ENCODE peak calls at places on chromosomes 3 and 15, in six cellular contexts. T is RWPE1, X is progenitor cell of endocrine pancreas, B is WTC11, C is neural crest cell, K is uterus. Z is an unnamed sample.

GRCh38 chr3:61562810-61563613 is 1.6 kb downstream of the PTPRG start:
- DNase-seq in T (peak), X (peak), B (peak), C (peak), K (peak), Z (no peak)

GRCh38 chr3:58236527-58237237 is 910 bp upstream of the ABHD6 start:
- DNase-seq in T (no peak), X (no peak), B (peak), C (no peak), K (no peak), Z (no peak)

GRCh38 chr3:173865900-173866498 is 468.5 kb downstream of the NLGN1 start:
- DNase-seq in T (no peak), X (no peak), B (peak), C (no peak), K (no peak), Z (no peak)

GRCh38 chr15:57205999-57206398 is 170.3 kb upstream of the CGNL1 start:
- DNase-seq in T (no peak), X (no peak), B (no peak), C (no peak), K (no peak), Z (no peak)

GRCh38 chr3:192571197-192571791 is 156.0 kb downstream of the FGF12 start:
- DNase-seq in T (peak), X (no peak), B (no peak), C (no peak), K (peak), Z (no peak)

GRCh38 chr3:39362177-39362576 is 21.0 kb upstream of the SLC25A38 start:
- DNase-seq in T (no peak), X (no peak), B (no peak), C (no peak), K (no peak), Z (no peak)

GRCh38 chr15:66523926-66524325 is 18.8 kb downstream of the ZWILCH start:
- DNase-seq in T (no peak), X (no peak), B (no peak), C (no peak), K (no peak), Z (no peak)

GRCh38 chr15:63826513-63826912 is 7.2 kb downstream of the HERC1 start:
- DNase-seq in T (no peak), X (no peak), B (no peak), C (no peak), K (no peak), Z (no peak)

GRCh38 chr15:66912441-66912840 is 153.0 kb upstream of the SMAD3 start:
- DNase-seq in T (no peak), X (no peak), B (no peak), C (no peak), K (no peak), Z (no peak)

GRCh38 chr3:176690470-176690869 is 506.8 kb downstream of the TBL1XR1 start:
- DNase-seq in T (no peak), X (no peak), B (no peak), C (no peak), K (no peak), Z (no peak)

GRCh38 chr3:40588406-40588805 is 63.6 kb downstream of the ZNF621 start:
- DNase-seq in T (peak), X (no peak), B (peak), C (no peak), K (no peak), Z (no peak)

GRCh38 chr15:76866716-76867321 is 38.3 kb downstream of the SCAPER start:
- DNase-seq in T (peak), X (no peak), B (no peak), C (peak), K (no peak), Z (no peak)

GRCh38 chr15:89463113-89463512 is 33.3 kb downstream of the RHCG start:
- DNase-seq in T (no peak), X (no peak), B (no peak), C (no peak), K (no peak), Z (no peak)

GRCh38 chr15:79339588-79340314 is 28.8 kb downstream of the TMED3 start:
- DNase-seq in T (peak), X (no peak), B (no peak), C (no peak), K (no peak), Z (no peak)

GRCh38 chr3:189361103-189361835 is 189.5 kb downstream of the TPRG1 start:
- DNase-seq in T (no peak), X (no peak), B (no peak), C (no peak), K (no peak), Z (no peak)

GRCh38 chr3:13671536-13672233 is 122.8 kb downstream of the FBLN2 start:
- DNase-seq in T (no peak), X (no peak), B (no peak), C (no peak), K (no peak), Z (no peak)

GRCh38 chr3:98994128-98994762 is 92.8 kb upstream of the DCBLD2 start:
- DNase-seq in T (peak), X (no peak), B (no peak), C (no peak), K (no peak), Z (no peak)

GRCh38 chr3:129657261-129658046 is 51.0 kb upstream of the PLXND1 start:
- DNase-seq in T (no peak), X (no peak), B (no peak), C (no peak), K (no peak), Z (no peak)

GRCh38 chr15:38029741-38030140 is 95.3 kb downstream of the TMCO5A start:
- DNase-seq in T (no peak), X (no peak), B (no peak), C (no peak), K (no peak), Z (no peak)

GRCh38 chr3:195114026-195114425 is 156.9 kb downstream of the XXYLT1 start:
- DNase-seq in T (no peak), X (no peak), B (no peak), C (no peak), K (no peak), Z (no peak)

GRCh38 chr3:125072310-125072709 is 16.5 kb upstream of the HEG1 start:
- DNase-seq in T (no peak), X (no peak), B (no peak), C (no peak), K (no peak), Z (no peak)

GRCh38 chr3:196992461-196993065 is 23.9 kb upstream of the PIGZ start:
- DNase-seq in T (no peak), X (no peak), B (no peak), C (no peak), K (no peak), Z (no peak)

GRCh38 chr15:98604983-98605382 is 43.4 kb upstream of the IGF1R start:
- DNase-seq in T (no peak), X (no peak), B (no peak), C (no peak), K (no peak), Z (no peak)

GRCh38 chr3:104564045-104564643 is 802.6 kb upstream of the ALCAM start:
- DNase-seq in T (no peak), X (no peak), B (peak), C (peak), K (no peak), Z (no peak)

GRCh38 chr15:59958288-59958687 is 45.8 kb upstream of the FOXB1 start:
- DNase-seq in T (no peak), X (no peak), B (no peak), C (no peak), K (no peak), Z (no peak)

GRCh38 chr15:59522988-59523461 is 85.0 kb downstream of the FAM81A start:
- DNase-seq in T (no peak), X (no peak), B (no peak), C (no peak), K (no peak), Z (no peak)

GRCh38 chr15:88375234-88375926 is 91.8 kb downstream of the MRPL46 start:
- DNase-seq in T (peak), X (no peak), B (no peak), C (no peak), K (peak), Z (no peak)

GRCh38 chr3:33798113-33798417 is 365 bp upstream of the PDCD6IP start:
- DNase-seq in T (no peak), X (no peak), B (no peak), C (no peak), K (no peak), Z (no peak)

GRCh38 chr3:196778755-196779154 is 39.1 kb downstream of the PAK2 start:
- DNase-seq in T (no peak), X (no peak), B (no peak), C (no peak), K (no peak), Z (no peak)

GRCh38 chr3:13301295-13301987 is 118.7 kb downstream of the NUP210 start:
- DNase-seq in T (peak), X (no peak), B (peak), C (no peak), K (no peak), Z (no peak)

GRCh38 chr3:39142067-39142466 is 11.3 kb downstream of the CSRNP1 start:
- DNase-seq in T (no peak), X (no peak), B (no peak), C (no peak), K (no peak), Z (no peak)

GRCh38 chr3:5006755-5007202 is 27.5 kb downstream of the BHLHE40 start:
- DNase-seq in T (no peak), X (no peak), B (no peak), C (no peak), K (no peak), Z (no peak)

GRCh38 chr3:47376393-47376792 is 4.4 kb upstream of the PTPN23 start:
- DNase-seq in T (no peak), X (no peak), B (no peak), C (no peak), K (no peak), Z (no peak)

GRCh38 chr15:63367390-63367789 is 14.3 kb downstream of the CA12 start:
- DNase-seq in T (no peak), X (no peak), B (no peak), C (no peak), K (no peak), Z (no peak)

GRCh38 chr15:34795267-34796081 is at the start of gene ACTC1:
- DNase-seq in T (peak), X (peak), B (peak), C (peak), K (peak), Z (no peak)

GRCh38 chr3:33664195-33664594 is 53.9 kb downstream of the CLASP2 start:
- DNase-seq in T (peak), X (no peak), B (no peak), C (no peak), K (no peak), Z (no peak)

GRCh38 chr15:97174886-97175540 is 785.5 kb upstream of the ARRDC4 start:
- DNase-seq in T (no peak), X (no peak), B (no peak), C (no peak), K (no peak), Z (no peak)

GRCh38 chr3:11455977-11456376 is 183.8 kb downstream of the ATG7 start:
- DNase-seq in T (no peak), X (no peak), B (no peak), C (no peak), K (no peak), Z (no peak)

GRCh38 chr3:58998476-58999117 is 51.2 kb downstream of the CFAP20DC start:
- DNase-seq in T (peak), X (no peak), B (no peak), C (no peak), K (no peak), Z (no peak)

GRCh38 chr3:112088944-112089343 is 2.8 kb downstream of the C3orf52 start:
- DNase-seq in T (no peak), X (no peak), B (no peak), C (no peak), K (no peak), Z (no peak)

GRCh38 chr3:112086857-112087524 is 802 bp downstream of the C3orf52 start:
- DNase-seq in T (peak), X (no peak), B (no peak), C (no peak), K (no peak), Z (no peak)

GRCh38 chr3:112084980-112085697 is 1.1 kb upstream of the C3orf52 start:
- DNase-seq in T (peak), X (no peak), B (no peak), C (no peak), K (no peak), Z (no peak)

GRCh38 chr3:112087746-112088145 is 1.6 kb downstream of the C3orf52 start:
- DNase-seq in T (no peak), X (no peak), B (no peak), C (no peak), K (no peak), Z (no peak)

GRCh38 chr3:112086018-112086854 is at the start of gene C3orf52:
- DNase-seq in T (peak), X (peak), B (peak), C (peak), K (peak), Z (peak)
- TF ChIP-seq CTCF in T (no peak), X (peak), B (no peak), C (peak), K (no peak), Z (no peak)

DNA sequence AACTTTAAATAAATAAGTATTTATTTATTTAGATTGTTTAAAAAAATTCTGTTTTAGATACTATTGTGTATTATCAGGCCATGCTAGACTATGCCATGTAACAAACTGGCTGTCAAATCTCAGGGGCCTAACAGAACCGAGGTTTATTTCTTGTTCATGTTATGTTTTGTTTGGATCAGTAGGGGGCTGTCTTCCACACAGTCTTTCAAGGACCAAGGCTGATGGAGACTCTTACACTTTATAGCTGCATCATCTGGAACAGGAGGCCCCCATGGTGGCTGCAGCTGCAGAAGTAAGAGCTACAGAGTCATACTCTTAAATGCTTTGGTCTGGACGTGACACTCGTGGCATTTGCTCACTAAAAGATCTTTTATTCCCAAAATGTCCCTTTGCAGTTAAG is 33.0 kb upstream of the ARL14 start:
- DNase-seq in T (no peak), X (no peak), B (no peak), C (no peak), K (no peak), Z (no peak)
- TF ChIP-seq CTCF in T (no peak), X (peak), B (no peak), C (peak), K (no peak), Z (no peak)

GRCh38 chr15:73127302-73127936 is 75.2 kb downstream of the NEO1 start:
- DNase-seq in T (peak), X (no peak), B (peak), C (peak), K (no peak), Z (no peak)
- TF ChIP-seq CTCF in T (peak), X (peak), B (peak), C (peak), K (peak), Z (peak)

DNA sequence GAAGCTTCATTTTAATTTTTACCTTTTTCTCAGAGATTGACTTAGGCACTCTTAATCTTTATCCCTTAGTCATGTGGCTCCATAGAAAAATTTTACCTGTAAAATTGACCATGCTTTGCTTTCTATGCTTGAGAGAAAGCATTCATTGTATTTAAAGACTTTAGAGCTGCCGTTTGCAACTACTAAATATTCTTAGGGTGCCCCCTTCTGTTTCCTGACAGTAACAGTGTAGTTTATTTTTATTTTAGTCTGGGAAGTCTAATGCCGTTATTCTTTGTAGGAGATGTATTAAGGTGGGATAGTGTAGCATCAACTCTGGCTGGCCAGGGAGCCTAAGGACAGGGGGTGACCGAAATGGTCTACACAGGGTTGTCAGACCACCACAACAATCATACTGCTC is 84.5 kb upstream of the SYNPR start:
- DNase-seq in T (peak), X (no peak), B (no peak), C (no peak), K (no peak), Z (no peak)
- TF ChIP-seq CTCF in T (peak), X (peak), B (peak), C (peak), K (no peak), Z (peak)

GRCh38 chr15:85542488-85542887 is 162.1 kb downstream of the AKAP13 start:
- DNase-seq in T (no peak), X (no peak), B (no peak), C (no peak), K (no peak), Z (no peak)

GRCh38 chr15:85545185-85545584 is 164.8 kb downstream of the AKAP13 start:
- DNase-seq in T (no peak), X (no peak), B (no peak), C (no peak), K (no peak), Z (no peak)

GRCh38 chr15:85542895-85543331 is 162.5 kb downstream of the AKAP13 start:
- DNase-seq in T (no peak), X (no peak), B (no peak), C (no peak), K (no peak), Z (no peak)

GRCh38 chr15:85541744-85542143 is 161.3 kb downstream of the AKAP13 start:
- DNase-seq in T (no peak), X (no peak), B (no peak), C (no peak), K (no peak), Z (no peak)

DNA sequence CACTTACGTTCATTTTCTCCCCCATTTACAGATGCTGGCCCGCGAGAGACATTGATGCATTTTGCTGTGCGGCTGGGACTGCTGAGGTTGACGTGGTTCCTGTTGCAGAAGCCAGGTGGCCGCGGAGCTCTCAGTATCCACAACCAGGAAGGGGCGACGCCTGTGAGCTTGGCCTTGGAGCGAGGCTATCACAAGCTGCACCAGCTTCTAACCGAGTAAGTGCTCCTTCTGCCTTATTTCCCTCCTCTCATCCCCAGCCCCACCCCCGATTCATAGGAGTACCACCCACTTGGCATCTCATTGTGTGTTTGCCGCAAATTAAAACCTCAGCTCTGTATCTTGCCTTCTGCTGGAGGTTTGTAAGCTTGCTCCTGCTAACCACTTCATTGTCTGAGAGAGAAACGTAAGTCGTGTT is 163.3 kb downstream of the AKAP13 start:
- DNase-seq in T (no peak), X (no peak), B (peak), C (no peak), K (no peak), Z (no peak)
- TF ChIP-seq CTCF in T (no peak), X (no peak), B (no peak), C (no peak), K (no peak), Z (no peak)